ENCODE peak calls at places on chromosomes 5 and 9, in five cellular contexts. V is pancreas, C is PC-3, A is MM.1S, B is ovary. D is an unnamed sample.

GRCh38 chr9:117480251-117480650 is 65.4 kb upstream of the ASTN2 start:
- DNase-seq in A (no peak), V (no peak), B (no peak), C (no peak), D (no peak)

GRCh38 chr5:6424110-6424659 is 24.5 kb upstream of the UBE2QL1 start:
- DNase-seq in A (no peak), C (no peak), B (no peak), V (no peak), D (no peak)

GRCh38 chr5:56686337-56687198 is 128.8 kb upstream of the MAP3K1 start:
- DNase-seq in C (no peak), B (no peak), A (peak), V (no peak), D (peak)

GRCh38 chr5:108615216-108615615 is 132.5 kb upstream of the FER start:
- DNase-seq in V (no peak), B (no peak), C (peak), A (no peak), D (no peak)

GRCh38 chr5:72363146-72363802 is 43.1 kb downstream of the PTCD2 start:
- DNase-seq in B (no peak), V (no peak), A (no peak), C (peak), D (no peak)

GRCh38 chr9:546797-547223 is 294.7 kb upstream of the DMRT1 start:
- DNase-seq in V (no peak), B (peak), A (no peak), C (no peak), D (no peak)

GRCh38 chr5:160423025-160423554 is 1.4 kb downstream of the PTTG1 start:
- DNase-seq in V (no peak), A (no peak), B (no peak), C (peak), D (no peak)

GRCh38 chr5:174717826-174718455 is 6.4 kb upstream of the MSX2 start:
- DNase-seq in B (no peak), A (no peak), C (peak), V (no peak), D (no peak)

GRCh38 chr9:80188579-80188978 is 616.8 kb downstream of the TLE4 start:
- DNase-seq in B (no peak), V (no peak), A (no peak), C (no peak), D (no peak)

GRCh38 chr9:127923046-127923445 is 6.2 kb upstream of the ST6GALNAC4 start:
- DNase-seq in B (peak), C (no peak), A (no peak), V (no peak), D (no peak)

DNA sequence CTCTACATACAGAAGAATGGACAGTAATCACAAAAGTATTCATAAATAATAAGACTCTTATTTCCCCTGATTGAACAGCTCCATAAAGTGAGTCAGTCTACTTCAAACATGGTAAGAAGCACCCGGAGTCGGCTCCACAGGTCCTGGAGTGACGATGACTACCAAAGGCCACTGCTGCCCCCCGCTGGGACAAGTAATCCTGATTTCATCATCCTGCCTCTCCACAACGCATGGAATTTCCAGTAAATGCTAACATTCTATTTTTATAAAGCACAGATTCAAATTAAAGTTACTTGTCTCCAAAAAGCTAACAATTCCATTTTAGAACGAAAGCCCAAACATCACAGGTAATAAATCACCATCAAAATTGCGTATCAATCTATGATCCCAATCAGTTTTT is 16.2 kb downstream of the ATPSCKMT start:
- DNase-seq in A (no peak), V (no peak), C (peak), B (no peak), D (no peak)
- TF ChIP-seq CTCF in A (no peak), V (no peak), C (peak), B (no peak), D (no peak)

DNA sequence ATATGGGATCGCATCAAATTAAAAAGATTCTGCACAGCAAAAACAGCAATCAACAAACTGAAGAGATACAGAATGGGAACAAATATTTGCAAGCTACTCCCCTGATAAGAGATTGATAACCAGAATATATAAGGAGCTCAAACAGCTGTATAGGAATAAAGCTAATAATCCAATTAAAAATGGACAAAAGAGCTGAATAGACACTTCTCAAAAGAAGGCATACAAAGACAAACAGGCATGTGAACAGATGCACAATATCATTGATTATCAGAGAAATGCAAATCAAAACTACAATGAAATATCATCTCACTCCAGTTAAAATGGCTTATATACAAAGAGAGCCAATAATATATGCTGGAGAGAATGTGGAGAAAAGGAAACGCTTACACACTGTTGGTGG is 110.6 kb downstream of the PLCXD3 start:
- DNase-seq in B (no peak), A (no peak), C (no peak), V (no peak), D (no peak)
- TF ChIP-seq CTCF in B (no peak), A (no peak), C (no peak), V (no peak), D (no peak)

GRCh38 chr5:74786851-74787250 is 19.8 kb downstream of the NSA2 start:
- DNase-seq in V (no peak), A (no peak), C (no peak), B (no peak), D (no peak)
- TF ChIP-seq CTCF in V (no peak), A (no peak), C (no peak), B (no peak), D (no peak)

DNA sequence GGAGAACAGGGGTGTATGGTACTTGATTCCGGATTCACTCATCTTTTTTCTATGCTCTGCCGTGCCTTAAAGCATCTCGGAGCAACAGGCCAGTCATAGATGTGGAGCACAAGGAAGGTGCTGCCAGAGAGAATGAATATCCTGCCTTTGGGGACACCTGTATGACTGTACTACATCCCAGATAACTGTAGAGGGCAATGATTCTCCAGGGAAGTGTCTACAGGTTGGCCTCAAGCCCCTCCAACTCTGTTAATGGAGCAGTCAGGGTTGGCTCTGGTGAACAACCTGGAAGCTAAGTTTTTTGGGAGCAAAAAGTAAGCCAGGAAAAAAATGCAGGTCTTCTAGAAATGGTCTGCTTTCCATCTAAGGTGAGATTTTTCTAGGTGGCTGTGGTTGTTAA is 71.0 kb downstream of the NREP start:
- DNase-seq in C (peak), B (no peak), A (no peak), V (no peak), D (peak)
- TF ChIP-seq CTCF in C (peak), B (no peak), A (peak), V (no peak), D (peak)

GRCh38 chr5:134132372-134133212 is 18.1 kb downstream of the TCF7 start:
- DNase-seq in C (no peak), B (no peak), A (no peak), V (no peak), D (peak)
- TF ChIP-seq CTCF in C (no peak), B (no peak), A (no peak), V (no peak), D (peak)

GRCh38 chr5:136030252-136030651 is 1.5 kb downstream of the TGFBI start:
- DNase-seq in A (no peak), C (no peak), B (no peak), V (no peak), D (no peak)

GRCh38 chr5:136027316-136027715 is 1.5 kb upstream of the TGFBI start:
- DNase-seq in C (no peak), A (no peak), B (no peak), V (no peak), D (no peak)

GRCh38 chr5:136030956-136031611 is 2.3 kb downstream of the TGFBI start:
- DNase-seq in A (no peak), C (no peak), B (no peak), V (no peak), D (no peak)

GRCh38 chr5:136028090-136028489 is 698 bp upstream of the TGFBI start:
- DNase-seq in A (no peak), C (no peak), V (no peak), B (no peak), D (no peak)

DNA sequence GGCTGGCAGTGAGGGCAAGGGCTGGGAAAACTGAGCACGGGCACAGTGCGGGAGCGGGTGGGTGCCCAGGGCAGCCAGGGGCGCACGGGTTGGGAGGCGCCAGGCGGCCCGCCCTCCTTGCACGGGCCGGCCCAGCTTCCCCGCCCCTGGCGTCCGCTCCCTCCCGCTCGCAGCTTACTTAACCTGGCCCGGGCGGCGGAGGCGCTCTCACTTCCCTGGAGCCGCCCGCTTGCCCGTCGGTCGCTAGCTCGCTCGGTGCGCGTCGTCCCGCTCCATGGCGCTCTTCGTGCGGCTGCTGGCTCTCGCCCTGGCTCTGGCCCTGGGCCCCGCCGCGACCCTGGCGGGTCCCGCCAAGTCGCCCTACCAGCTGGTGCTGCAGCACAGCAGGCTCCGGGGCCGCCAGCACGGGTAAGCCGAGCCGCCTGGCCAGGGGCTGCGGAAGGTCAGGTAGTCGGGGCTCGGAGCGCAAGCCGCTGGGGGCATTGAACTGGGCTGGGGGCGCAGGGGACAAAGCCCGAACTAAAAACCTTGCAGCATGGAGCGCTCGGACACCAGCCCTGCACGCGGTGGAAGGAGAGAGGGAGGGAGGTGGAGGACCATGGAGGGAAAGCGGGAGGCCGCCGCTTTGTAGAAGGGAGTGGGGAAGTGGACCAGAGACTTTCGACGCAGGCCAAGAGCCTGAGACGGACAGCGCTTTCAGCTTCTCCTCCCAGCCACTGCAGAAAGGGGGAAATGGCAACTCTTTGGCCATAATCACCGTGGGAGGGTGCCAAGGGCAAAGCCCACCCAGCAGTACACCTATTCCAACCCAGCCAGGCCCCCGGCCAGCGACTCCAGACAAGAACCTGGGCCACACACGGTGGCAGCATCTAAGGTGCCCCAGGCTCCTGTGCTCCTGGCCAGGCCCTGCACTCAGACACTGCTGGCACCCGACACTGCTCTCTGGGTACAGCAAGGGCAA is at the start of gene TGFBI:
- DNase-seq in V (peak), B (peak), C (peak), A (no peak), D (peak)
- TF ChIP-seq CTCF in V (no peak), B (no peak), C (no peak), A (no peak), D (no peak)